ENCODE peak calls at places on chromosomes 4 and X, in four cellular contexts. One of them, this sample, is unnamed.

GRCh38 chrX:110407910-110408545 is 49.4 kb downstream of the RTL9 start:
- DNase-seq in HepG2: peak
- DNase-seq in H1: peak
- DNase-seq in K562: peak
- DNase-seq in this sample: peak

GRCh38 chrX:113399501-113400192 is 559.0 kb upstream of the AMOT start:
- DNase-seq in H1: no peak
- DNase-seq in HepG2: peak
- DNase-seq in K562: no peak
- DNase-seq in this sample: no peak

GRCh38 chr4:164207460-164207859 is 546.5 kb upstream of the SMIM31 start:
- DNase-seq in HepG2: no peak
- DNase-seq in K562: no peak
- DNase-seq in H1: no peak
- DNase-seq in this sample: no peak

GRCh38 chr4:153345011-153345981 is 808 bp downstream of the MND1 start:
- DNase-seq in K562: peak
- DNase-seq in HepG2: peak
- DNase-seq in H1: no peak
- DNase-seq in this sample: peak

GRCh38 chrX:118756111-118756510 is 28.7 kb downstream of the IL13RA1 start:
- DNase-seq in H1: no peak
- DNase-seq in K562: no peak
- DNase-seq in HepG2: no peak
- DNase-seq in this sample: no peak

GRCh38 chrX:148741441-148741840 is 241.0 kb downstream of the AFF2 start:
- DNase-seq in K562: no peak
- DNase-seq in H1: no peak
- DNase-seq in HepG2: no peak
- DNase-seq in this sample: no peak

GRCh38 chrX:153771261-153771681 is 7.2 kb downstream of the PLXNB3 start:
- DNase-seq in H1: no peak
- DNase-seq in K562: no peak
- DNase-seq in HepG2: no peak
- DNase-seq in this sample: no peak

GRCh38 chr4:114082348-114082747 is 102.9 kb upstream of the ARSJ start:
- DNase-seq in H1: no peak
- DNase-seq in K562: no peak
- DNase-seq in HepG2: no peak
- DNase-seq in this sample: no peak

GRCh38 chr4:95363579-95363965 is 185.2 kb downstream of the UNC5C start:
- DNase-seq in H1: no peak
- DNase-seq in HepG2: no peak
- DNase-seq in K562: no peak
- DNase-seq in this sample: no peak

GRCh38 chrX:72685810-72686465 is 28.2 kb downstream of the PHKA1 start:
- DNase-seq in HepG2: no peak
- DNase-seq in K562: no peak
- DNase-seq in H1: no peak
- DNase-seq in this sample: no peak

GRCh38 chr4:186772936-186773335 is 49.3 kb upstream of the FAT1 start:
- DNase-seq in H1: no peak
- DNase-seq in K562: no peak
- DNase-seq in HepG2: no peak
- DNase-seq in this sample: no peak

GRCh38 chr4:35970366-35970960 is 273.9 kb downstream of the ARAP2 start:
- DNase-seq in K562: no peak
- DNase-seq in H1: no peak
- DNase-seq in HepG2: no peak
- DNase-seq in this sample: no peak

GRCh38 chr4:88982757-88983156 is 74.2 kb downstream of the FAM13A start:
- DNase-seq in K562: no peak
- DNase-seq in HepG2: no peak
- DNase-seq in H1: no peak
- DNase-seq in this sample: no peak

GRCh38 chrX:21745756-21746155 is 12.2 kb downstream of the SMPX start:
- DNase-seq in H1: no peak
- DNase-seq in HepG2: no peak
- DNase-seq in K562: peak
- DNase-seq in this sample: peak

GRCh38 chrX:37746268-37746931 is 33.5 kb upstream of the CYBB start:
- DNase-seq in K562: no peak
- DNase-seq in HepG2: no peak
- DNase-seq in H1: no peak
- DNase-seq in this sample: no peak

GRCh38 chrX:47302396-47302795 is 68.0 kb upstream of the ZNF157 start:
- DNase-seq in HepG2: no peak
- DNase-seq in K562: no peak
- DNase-seq in H1: no peak
- DNase-seq in this sample: no peak

GRCh38 chr4:67996127-67996526 is 32.8 kb upstream of the TMPRSS11A start:
- DNase-seq in H1: no peak
- DNase-seq in HepG2: no peak
- DNase-seq in K562: no peak
- DNase-seq in this sample: no peak

GRCh38 chr4:43251760-43252317 is 359.3 kb downstream of the GRXCR1 start:
- DNase-seq in H1: no peak
- DNase-seq in HepG2: no peak
- DNase-seq in K562: no peak
- DNase-seq in this sample: no peak

GRCh38 chr4:26337612-26338011 is 16.8 kb downstream of the RBPJ start:
- DNase-seq in K562: no peak
- DNase-seq in H1: no peak
- DNase-seq in HepG2: no peak
- DNase-seq in this sample: no peak

GRCh38 chr4:7894098-7894676 is 45.5 kb downstream of the AFAP1 start:
- DNase-seq in K562: no peak
- DNase-seq in H1: no peak
- DNase-seq in HepG2: peak
- DNase-seq in this sample: no peak

GRCh38 chrX:112746812-112747630 is 67.3 kb upstream of the LHFPL1 start:
- DNase-seq in K562: peak
- DNase-seq in H1: no peak
- DNase-seq in HepG2: no peak
- DNase-seq in this sample: no peak

GRCh38 chrX:5163663-5164062 is 1065.0 kb downstream of the NLGN4X start:
- DNase-seq in HepG2: no peak
- DNase-seq in H1: no peak
- DNase-seq in K562: no peak
- DNase-seq in this sample: no peak

GRCh38 chr4:151434183-151434860 is 25.3 kb downstream of the FHIP1A start:
- DNase-seq in HepG2: no peak
- DNase-seq in K562: no peak
- DNase-seq in H1: no peak
- DNase-seq in this sample: no peak

GRCh38 chrX:19723427-19723826 is 164.0 kb downstream of the SH3KBP1 start:
- DNase-seq in K562: no peak
- DNase-seq in H1: no peak
- DNase-seq in HepG2: no peak
- DNase-seq in this sample: no peak

GRCh38 chr4:158826057-158826456 is 57.2 kb downstream of the FNIP2 start:
- DNase-seq in K562: no peak
- DNase-seq in HepG2: no peak
- DNase-seq in H1: no peak
- DNase-seq in this sample: no peak

GRCh38 chr4:172650758-172651495 is 517.7 kb upstream of the GALNT7 start:
- DNase-seq in HepG2: no peak
- DNase-seq in K562: no peak
- DNase-seq in H1: no peak
- DNase-seq in this sample: no peak

GRCh38 chrX:43702660-43703059 is 46.6 kb downstream of the MAOA start:
- DNase-seq in HepG2: peak
- DNase-seq in H1: no peak
- DNase-seq in K562: no peak
- DNase-seq in this sample: no peak

GRCh38 chr4:159108124-159108523 is 5.2 kb downstream of the RAPGEF2 start:
- DNase-seq in K562: no peak
- DNase-seq in HepG2: no peak
- DNase-seq in H1: no peak
- DNase-seq in this sample: no peak

GRCh38 chr4:180449395-180449956 is 1793.7 kb upstream of the TENM3 start:
- DNase-seq in HepG2: peak
- DNase-seq in K562: no peak
- DNase-seq in H1: no peak
- DNase-seq in this sample: peak
- TF ChIP-seq CTCF in HepG2: peak
- TF ChIP-seq CTCF in K562: no peak
- TF ChIP-seq CTCF in H1: peak
- TF ChIP-seq CTCF in this sample: peak

DNA sequence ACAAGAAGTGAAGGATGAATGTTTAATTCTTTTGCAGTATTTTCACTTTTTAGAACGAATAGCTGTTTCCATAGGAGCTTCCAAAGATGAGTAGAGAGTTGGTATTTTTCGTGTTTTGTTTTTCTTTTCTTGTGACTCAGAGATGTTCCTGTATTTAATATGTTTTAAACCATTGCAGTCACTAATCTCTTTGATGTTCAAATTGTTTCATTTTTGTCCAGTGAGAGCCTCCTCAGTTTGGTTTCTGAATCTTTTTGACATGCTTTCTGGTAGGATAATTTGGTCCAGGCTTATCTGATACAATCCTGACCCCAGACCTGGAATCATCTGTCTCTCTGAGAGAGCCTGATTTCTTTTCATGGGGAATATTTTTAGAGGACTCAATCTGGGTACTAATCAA is 41.6 kb downstream of the BEX3 start:
- DNase-seq in H1: no peak
- DNase-seq in K562: no peak
- DNase-seq in HepG2: no peak
- DNase-seq in this sample: no peak
- TF ChIP-seq JUN in H1: no peak
- TF ChIP-seq JUN in K562: no peak
- TF ChIP-seq JUN in HepG2: no peak
- TF ChIP-seq JUN in this sample: no peak

DNA sequence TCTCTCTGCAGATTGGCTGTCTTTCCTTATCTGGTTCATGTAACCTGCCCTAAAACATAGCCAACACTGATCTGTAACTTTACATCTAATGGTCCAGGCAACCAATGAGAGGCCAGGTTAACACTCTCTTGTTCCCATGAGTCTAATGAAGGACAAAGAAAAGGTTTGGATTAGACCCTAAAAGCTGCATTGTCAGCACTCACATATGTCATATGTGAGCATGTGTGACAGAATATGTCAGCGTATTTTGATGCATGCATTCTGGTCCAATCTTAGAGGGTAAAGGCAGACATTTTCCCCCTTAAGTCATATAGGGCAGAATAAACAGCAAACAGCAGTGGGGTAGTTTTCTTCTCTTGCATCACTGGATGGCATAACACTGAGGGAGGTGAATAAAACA is 3.7 kb downstream of the NDST3 start:
- DNase-seq in K562: no peak
- DNase-seq in HepG2: no peak
- DNase-seq in H1: no peak
- DNase-seq in this sample: no peak
- TF ChIP-seq ATF3 in K562: no peak
- TF ChIP-seq ATF3 in HepG2: no peak
- TF ChIP-seq ATF3 in H1: no peak
- TF ChIP-seq ATF3 in this sample: no peak

DNA sequence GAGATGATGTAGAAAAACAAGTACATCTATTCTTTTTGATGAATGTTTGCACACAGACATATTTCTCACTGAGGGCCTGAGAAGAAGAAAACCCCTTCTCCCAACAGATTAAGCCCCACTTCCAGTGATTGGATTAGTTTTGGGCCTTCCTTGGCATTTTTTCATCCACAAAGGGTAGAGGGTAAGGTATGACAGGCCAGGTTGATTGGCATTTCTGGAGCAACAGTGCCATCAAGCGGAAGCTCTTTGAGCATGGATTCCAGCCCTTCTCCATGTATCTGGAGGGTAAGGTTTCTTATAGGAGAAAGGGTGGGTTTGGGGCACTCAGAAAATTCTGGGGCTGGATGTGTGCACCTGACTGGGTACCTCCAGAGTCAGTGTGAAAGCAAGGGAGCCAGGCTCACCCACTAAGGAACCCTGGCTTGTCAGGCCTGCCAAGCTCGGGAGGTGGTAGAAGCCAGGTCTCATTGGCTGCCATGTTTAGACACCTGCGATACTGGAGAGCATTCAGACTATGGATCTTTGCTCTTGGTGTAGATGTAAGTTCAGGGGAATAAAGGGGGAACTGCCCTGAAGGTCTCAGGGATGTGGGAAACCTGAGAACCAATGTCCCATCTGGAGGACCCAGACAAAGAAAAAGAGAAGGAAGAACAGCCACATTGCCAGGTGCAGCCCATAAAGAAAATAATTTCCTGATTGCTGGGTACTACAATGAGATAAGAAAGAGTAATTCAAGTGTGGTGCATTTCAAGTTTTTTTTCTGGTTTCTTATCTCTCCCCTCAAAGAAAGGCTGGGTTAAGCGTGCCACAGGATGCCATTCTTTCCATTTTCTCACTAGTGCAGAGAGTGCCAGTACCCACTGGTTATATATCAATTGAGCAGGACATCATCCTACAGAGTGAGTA is 222.3 kb upstream of the AGTR2 start:
- DNase-seq in H1: no peak
- DNase-seq in K562: peak
- DNase-seq in HepG2: peak
- DNase-seq in this sample: no peak
- TF ChIP-seq CTCF in H1: no peak
- TF ChIP-seq CTCF in K562: peak
- TF ChIP-seq CTCF in HepG2: peak
- TF ChIP-seq CTCF in this sample: no peak

DNA sequence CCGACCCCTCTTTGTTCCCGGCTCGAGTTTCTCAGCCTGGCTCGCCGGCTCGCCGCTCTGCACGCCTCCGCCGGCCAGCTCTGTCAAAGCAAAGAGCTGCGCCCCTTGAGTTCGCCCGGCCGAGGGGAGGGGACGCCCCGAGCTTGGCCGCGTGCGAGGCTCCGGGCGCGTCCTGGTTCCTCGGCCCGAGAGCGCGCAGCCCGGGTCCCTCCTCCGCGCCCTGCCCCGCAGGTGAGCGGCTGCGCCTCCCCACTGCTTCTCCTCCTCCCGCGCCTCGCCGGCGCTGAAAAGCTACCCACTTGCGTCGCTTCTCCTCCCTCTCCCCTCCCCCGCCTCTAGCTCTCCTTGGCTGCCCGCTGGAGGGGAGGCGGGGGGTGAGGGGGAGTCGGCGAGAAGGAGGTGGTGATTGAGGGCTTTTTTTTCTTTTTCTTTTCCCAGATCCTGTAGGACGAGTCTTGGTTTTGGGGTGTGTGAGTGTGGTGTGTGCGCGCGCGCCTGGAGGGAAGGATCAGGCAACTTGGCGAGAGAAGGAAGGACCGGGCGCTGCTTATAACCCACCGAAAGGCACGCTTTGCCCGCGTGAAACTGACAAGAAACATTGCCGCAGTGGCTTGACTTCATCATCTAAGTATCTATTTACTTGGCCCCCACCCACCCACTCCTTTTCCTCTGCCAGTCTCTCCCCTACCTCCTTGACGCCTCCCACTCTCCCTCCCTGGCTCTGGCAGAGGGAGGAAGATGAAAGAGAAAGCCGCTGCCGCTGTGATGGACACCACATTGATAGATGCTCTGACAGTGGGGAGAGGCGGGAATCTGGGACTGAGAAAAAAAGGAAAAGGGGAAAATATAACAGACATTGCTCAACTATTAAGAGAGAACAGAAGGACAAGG is at the start of gene LEF1:
- DNase-seq in HepG2: no peak
- DNase-seq in H1: peak
- DNase-seq in K562: peak
- DNase-seq in this sample: peak
- TF ChIP-seq JUN in HepG2: no peak
- TF ChIP-seq JUN in H1: no peak
- TF ChIP-seq JUN in K562: no peak
- TF ChIP-seq JUN in this sample: no peak